ENCODE peak calls at places on chromosome 4, in six cellular contexts. S, Y, T, R, V and M are unnamed samples.

GRCh38 chr4:77020017-77020416 is 55.8 kb downstream of the CCNI start:
- DNase-seq in V (no peak), S (no peak), R (no peak), Y (no peak), T (no peak), M (no peak)

GRCh38 chr4:134756456-134756855 is 554.9 kb upstream of the PABPC4L start:
- DNase-seq in Y (no peak), S (no peak), T (no peak), R (no peak), V (no peak), M (no peak)

GRCh38 chr4:5664778-5665177 is 43.6 kb downstream of the EVC2 start:
- DNase-seq in V (no peak), R (no peak), S (no peak), T (no peak), Y (no peak), M (no peak)

GRCh38 chr4:23163649-23164436 is 471.1 kb downstream of the GBA3 start:
- DNase-seq in T (peak; percentile 61), Y (no peak), R (no peak), V (peak; percentile 8), S (peak; percentile 64), M (no peak)

GRCh38 chr4:165208322-165208652 is 926 bp downstream of the KLHL2 start:
- DNase-seq in S (no peak), R (no peak), Y (no peak), V (no peak), T (no peak), M (no peak)

GRCh38 chr4:48333587-48333986 is 7.7 kb upstream of the SLAIN2 start:
- DNase-seq in R (peak; percentile 27), Y (no peak), S (peak; percentile 53), T (no peak), V (peak; percentile 21), M (no peak)

GRCh38 chr4:7831330-7831729 is 108.3 kb downstream of the AFAP1 start:
- DNase-seq in R (peak; percentile 75), S (peak; percentile 92), V (no peak), Y (no peak), T (peak; percentile 92), M (peak; percentile 82)

GRCh38 chr4:113539408-113539807 is 222.1 kb downstream of the CAMK2D start:
- DNase-seq in T (peak; percentile 79), S (peak; percentile 86), R (peak; percentile 90), V (peak; percentile 39), Y (peak; percentile 31), M (no peak)

GRCh38 chr4:105551968-105552746 is at the start of gene ARHGEF38:
- DNase-seq in T (peak; percentile 20), R (peak; percentile 20), V (peak; percentile 78), Y (no peak), S (peak; percentile 33), M (no peak)

GRCh38 chr4:158858410-158859189 is 89.8 kb downstream of the FNIP2 start:
- DNase-seq in T (peak; percentile 23), Y (no peak), V (peak; percentile 32), S (peak; percentile 39), R (peak; percentile 76), M (no peak)

GRCh38 chr4:150593996-150594395 is 12.0 kb downstream of the MAB21L2 start:
- DNase-seq in Y (no peak), R (peak; percentile 30), T (peak; percentile 26), V (no peak), S (peak; percentile 30), M (peak; percentile 38)

GRCh38 chr4:27000122-27000521 is 139.5 kb downstream of the STIM2 start:
- DNase-seq in T (no peak), Y (no peak), S (no peak), R (no peak), V (no peak), M (no peak)

GRCh38 chr4:89353514-89353913 is 45.9 kb upstream of the GPRIN3 start:
- DNase-seq in Y (no peak), S (no peak), V (no peak), R (no peak), T (no peak), M (no peak)

GRCh38 chr4:124053872-124054538 is 657.4 kb downstream of the SPRY1 start:
- DNase-seq in Y (no peak), V (no peak), T (peak; percentile 72), R (no peak), S (peak; percentile 79), M (no peak)

GRCh38 chr4:70544279-70544870 is 26.0 kb downstream of the AMTN start:
- DNase-seq in V (peak; percentile 22), Y (peak; percentile 31), S (peak; percentile 9), T (no peak), R (peak; percentile 46), M (peak; percentile 23)

GRCh38 chr4:73721901-73722300 is 18.5 kb upstream of the CXCL8 start:
- DNase-seq in T (no peak), V (peak; percentile 78), S (peak; percentile 38), R (peak; percentile 84), Y (no peak), M (no peak)

GRCh38 chr4:25290490-25291067 is 22.0 kb upstream of the ZCCHC4 start:
- DNase-seq in T (no peak), S (peak; percentile 5), V (no peak), R (no peak), Y (no peak), M (no peak)

GRCh38 chr4:148795156-148795864 is 353.1 kb upstream of the NR3C2 start:
- DNase-seq in V (peak; percentile 59), T (peak; percentile 90), Y (no peak), R (no peak), S (peak; percentile 92), M (peak; percentile 55)

DNA sequence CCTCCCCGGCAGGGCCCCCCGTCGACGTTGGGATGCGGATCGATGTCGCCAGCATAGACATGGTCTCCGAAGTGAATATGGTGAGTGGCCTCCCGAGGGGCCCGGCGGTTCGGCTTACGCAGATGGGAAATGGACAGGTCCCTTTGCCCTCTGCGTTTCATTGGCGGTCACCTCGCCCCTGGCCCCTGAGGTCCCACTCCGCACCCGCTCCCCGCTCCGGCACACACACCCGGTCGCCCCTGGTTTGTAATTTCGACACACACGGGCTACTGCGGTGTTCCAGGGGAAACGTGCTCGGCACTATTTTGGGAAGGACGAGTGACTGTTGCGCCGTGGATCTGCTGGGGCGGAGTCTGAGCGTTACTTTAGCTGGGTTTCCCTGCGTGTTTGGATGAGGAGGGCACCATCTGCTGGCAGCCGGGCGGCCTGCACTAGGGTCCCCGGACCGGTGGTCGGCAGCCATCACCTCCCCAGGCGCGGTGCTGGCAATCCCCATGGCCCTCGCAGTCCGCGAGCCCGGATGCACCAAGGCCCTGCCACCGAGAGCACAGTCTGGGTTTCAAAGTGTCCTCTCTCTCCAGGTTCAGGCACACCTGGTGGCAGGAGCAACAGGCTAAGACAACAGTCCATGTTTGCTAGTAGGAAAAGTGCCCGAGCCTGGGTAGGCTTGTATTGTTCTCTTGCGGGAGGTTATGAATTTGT is 1.2 kb downstream of the GABRB1 start:
- DNase-seq in V (peak; percentile 14), S (peak; percentile 56), R (peak; percentile 39), T (peak; percentile 45), Y (no peak), M (peak; percentile 38)
- TF ChIP-seq EZH2 in V (no peak), S (no peak), R (no peak), T (no peak), Y (no peak), M (no peak)

GRCh38 chr4:8870647-8871416 is 807 bp downstream of the HMX1 start:
- DNase-seq in T (no peak), R (no peak), S (no peak), V (no peak), Y (no peak), M (no peak)
- TF ChIP-seq EZH2 in T (no peak), R (no peak), S (no peak), V (no peak), Y (no peak), M (peak; percentile 20)

GRCh38 chr4:1409079-1409805 is 3.0 kb upstream of the NKX1-1 start:
- DNase-seq in V (no peak), R (no peak), Y (no peak), S (no peak), T (no peak), M (no peak)

GRCh38 chr4:1406946-1407656 is 859 bp upstream of the NKX1-1 start:
- DNase-seq in V (no peak), R (no peak), Y (no peak), S (no peak), T (no peak), M (no peak)

GRCh38 chr4:1406416-1406945 is at the start of gene NKX1-1:
- DNase-seq in V (no peak), T (no peak), Y (no peak), R (no peak), S (no peak), M (no peak)

GRCh38 chr4:1408418-1408817 is 2.2 kb upstream of the NKX1-1 start:
- DNase-seq in S (no peak), T (no peak), V (no peak), R (no peak), Y (no peak), M (no peak)

DNA sequence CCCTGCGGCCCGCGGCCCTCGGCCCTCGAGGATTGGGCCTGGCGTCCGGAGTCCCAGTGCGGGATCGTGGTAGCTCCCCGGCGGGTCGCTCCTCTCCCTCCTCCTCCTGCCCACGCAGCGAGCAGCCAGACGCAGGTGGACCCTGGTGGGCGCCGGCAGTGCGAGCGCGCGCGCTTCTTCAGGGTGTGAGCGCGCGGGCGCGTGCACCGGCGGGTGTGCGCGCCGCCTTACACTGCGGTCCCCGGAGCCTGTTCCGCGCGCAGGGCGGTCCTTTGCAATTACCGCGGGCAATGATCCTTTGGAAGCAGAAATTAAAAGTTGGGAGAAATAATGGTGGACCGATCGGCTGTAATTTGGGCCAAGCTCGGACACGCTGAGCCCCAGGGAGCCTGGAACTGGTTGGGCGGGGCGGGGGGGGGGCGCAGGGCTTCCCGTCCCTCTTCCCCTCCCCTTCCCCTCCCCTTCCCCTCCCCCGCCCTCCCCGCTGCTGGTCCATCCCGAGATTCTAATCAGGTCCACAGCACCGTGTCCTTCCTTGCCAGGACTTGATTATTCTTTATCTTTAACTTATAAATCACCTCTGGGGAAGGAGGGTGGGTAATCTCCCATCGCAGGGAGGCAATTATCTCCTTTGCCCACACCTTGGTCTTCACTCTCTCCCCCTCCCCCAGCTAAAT is 1.6 kb upstream of the NKX1-1 start:
- DNase-seq in V (no peak), T (no peak), R (no peak), Y (no peak), S (no peak), M (no peak)
- TF ChIP-seq EZH2 in V (no peak), T (no peak), R (peak; percentile 43), Y (no peak), S (peak; percentile 27), M (peak; percentile 50)

GRCh38 chr4:1576200-1576960 is 107.7 kb downstream of the FAM53A start:
- DNase-seq in T (no peak), Y (no peak), S (no peak), V (no peak), R (no peak), M (no peak)
- TF ChIP-seq EZH2 in T (no peak), Y (no peak), S (no peak), V (no peak), R (no peak), M (no peak)